ENCODE peak calls at places on chromosome 11, in seven cellular contexts. N, F, V, G, U, A and W are unnamed samples.

GRCh38 chr11:128216198-128216597 is 371.2 kb downstream of the ETS1 start:
- DNase-seq in G (no peak), V (no peak), F (no peak), U (no peak), A (no peak), N (no peak), W (no peak)

GRCh38 chr11:116499396-116500001 is 273.3 kb downstream of the BUD13 start:
- DNase-seq in F (no peak), V (peak), G (peak), N (peak), U (no peak), A (peak), W (no peak)

GRCh38 chr11:34208266-34209135 is 103.1 kb downstream of the NAT10 start:
- DNase-seq in N (no peak), F (peak), U (no peak), G (no peak), V (no peak), A (no peak), W (no peak)

GRCh38 chr11:36160115-36160514 is 129.1 kb downstream of the COMMD9 start:
- DNase-seq in F (no peak), A (no peak), N (no peak), G (no peak), V (no peak), U (no peak), W (no peak)

GRCh38 chr11:58330861-58331260 is 28.0 kb downstream of the OR5B17 start:
- DNase-seq in N (no peak), U (no peak), G (no peak), V (no peak), A (no peak), F (no peak), W (no peak)

GRCh38 chr11:93054881-93055280 is 85.4 kb downstream of the MTNR1B start:
- DNase-seq in A (no peak), N (no peak), G (no peak), V (peak), U (no peak), F (no peak), W (no peak)

GRCh38 chr11:45042560-45042959 is 91.9 kb upstream of the TP53I11 start:
- DNase-seq in F (peak), U (no peak), N (no peak), V (no peak), G (no peak), A (no peak), W (no peak)

GRCh38 chr11:9787981-9788521 is 124.2 kb downstream of the SWAP70 start:
- DNase-seq in U (no peak), F (no peak), G (no peak), V (no peak), A (no peak), N (no peak), W (no peak)

GRCh38 chr11:11787305-11788066 is 54.3 kb upstream of the USP47 start:
- DNase-seq in U (peak), G (peak), A (peak), N (peak), F (peak), V (peak), W (peak)

GRCh38 chr11:120061761-120062560 is 76.0 kb downstream of the TRIM29 start:
- DNase-seq in V (no peak), A (no peak), U (no peak), F (no peak), G (peak), N (no peak), W (no peak)

GRCh38 chr11:96063886-96064285 is 140.0 kb upstream of the MTMR2 start:
- DNase-seq in U (no peak), N (no peak), V (no peak), F (no peak), G (no peak), A (no peak), W (no peak)

GRCh38 chr11:13073119-13073981 is 64.2 kb downstream of the RASSF10 start:
- DNase-seq in G (no peak), U (no peak), F (no peak), A (no peak), N (no peak), V (peak), W (no peak)